ENCODE peak calls at places on chromosome 17, in five cellular contexts. One of them, this sample, is unnamed.
A peak's percentile ranks its signal among the peaks of the same experiment; 100 is the strongest.

GRCh38 chr17:33292184-33292980 is 713 bp downstream of the ASIC2 start:
- DNase-seq in HL-60: no peak
- DNase-seq in HFF-Myc: no peak
- DNase-seq in mucosa of descending colon: peak; percentile 45
- DNase-seq in OCI-LY7: no peak
- DNase-seq in this sample: peak; percentile 39

GRCh38 chr17:78996781-78997201 is 12.8 kb downstream of the CANT1 start:
- DNase-seq in HL-60: no peak
- DNase-seq in HFF-Myc: no peak
- DNase-seq in mucosa of descending colon: no peak
- DNase-seq in OCI-LY7: no peak
- DNase-seq in this sample: no peak

GRCh38 chr17:81964081-81964849 is 3.3 kb upstream of the NOTUM start:
- DNase-seq in HL-60: no peak
- DNase-seq in HFF-Myc: no peak
- DNase-seq in mucosa of descending colon: no peak
- DNase-seq in OCI-LY7: no peak
- DNase-seq in this sample: no peak

GRCh38 chr17:5747964-5748363 is 163.7 kb upstream of the NLRP1 start:
- DNase-seq in HL-60: no peak
- DNase-seq in HFF-Myc: no peak
- DNase-seq in mucosa of descending colon: no peak
- DNase-seq in OCI-LY7: no peak
- DNase-seq in this sample: no peak

GRCh38 chr17:61431594-61432311 is 20.5 kb upstream of the TBX4 start:
- DNase-seq in HL-60: no peak
- DNase-seq in HFF-Myc: no peak
- DNase-seq in mucosa of descending colon: no peak
- DNase-seq in OCI-LY7: no peak
- DNase-seq in this sample: no peak

GRCh38 chr17:4751925-4752324 is 12.2 kb upstream of the CXCL16 start:
- DNase-seq in HL-60: no peak
- DNase-seq in HFF-Myc: no peak
- DNase-seq in mucosa of descending colon: no peak
- DNase-seq in OCI-LY7: no peak
- DNase-seq in this sample: no peak

GRCh38 chr17:27573971-27574525 is 56.9 kb upstream of the LGALS9 start:
- DNase-seq in HL-60: no peak
- DNase-seq in HFF-Myc: no peak
- DNase-seq in mucosa of descending colon: no peak
- DNase-seq in OCI-LY7: no peak
- DNase-seq in this sample: no peak

GRCh38 chr17:40363480-40363838 is 1.1 kb downstream of the GJD3 start:
- DNase-seq in HL-60: peak; percentile 56
- DNase-seq in HFF-Myc: no peak
- DNase-seq in mucosa of descending colon: peak; percentile 62
- DNase-seq in OCI-LY7: no peak
- DNase-seq in this sample: no peak

GRCh38 chr17:17056167-17056562 is 13.9 kb downstream of the MPRIP start:
- DNase-seq in HL-60: no peak
- DNase-seq in HFF-Myc: no peak
- DNase-seq in mucosa of descending colon: no peak
- DNase-seq in OCI-LY7: no peak
- DNase-seq in this sample: no peak

GRCh38 chr17:28716740-28717577 is 709 bp downstream of the RAB34 start:
- DNase-seq in HL-60: no peak
- DNase-seq in HFF-Myc: no peak
- DNase-seq in mucosa of descending colon: peak; percentile 72
- DNase-seq in OCI-LY7: no peak
- DNase-seq in this sample: no peak

GRCh38 chr17:72287586-72287985 is 166.8 kb downstream of the SOX9 start:
- DNase-seq in HL-60: no peak
- DNase-seq in HFF-Myc: no peak
- DNase-seq in mucosa of descending colon: no peak
- DNase-seq in OCI-LY7: no peak
- DNase-seq in this sample: no peak

GRCh38 chr17:61459968-61460718 is 7.9 kb downstream of the TBX4 start:
- DNase-seq in HL-60: no peak
- DNase-seq in HFF-Myc: no peak
- DNase-seq in mucosa of descending colon: no peak
- DNase-seq in OCI-LY7: no peak
- DNase-seq in this sample: no peak

GRCh38 chr17:78361227-78361683 is 1.4 kb upstream of the SOCS3 start:
- DNase-seq in HL-60: no peak
- DNase-seq in HFF-Myc: no peak
- DNase-seq in mucosa of descending colon: no peak
- DNase-seq in OCI-LY7: no peak
- DNase-seq in this sample: no peak

GRCh38 chr17:21294321-21295035 is 10.0 kb downstream of the MAP2K3 start:
- DNase-seq in HL-60: no peak
- DNase-seq in HFF-Myc: no peak
- DNase-seq in mucosa of descending colon: peak; percentile 34
- DNase-seq in OCI-LY7: no peak
- DNase-seq in this sample: no peak

GRCh38 chr17:36742267-36743000 is 141.1 kb downstream of the MRM1 start:
- DNase-seq in HL-60: no peak
- DNase-seq in HFF-Myc: no peak
- DNase-seq in mucosa of descending colon: no peak
- DNase-seq in OCI-LY7: no peak
- DNase-seq in this sample: no peak

GRCh38 chr17:14310101-14310500 is 9.2 kb downstream of the HS3ST3B1 start:
- DNase-seq in HL-60: no peak
- DNase-seq in HFF-Myc: no peak
- DNase-seq in mucosa of descending colon: no peak
- DNase-seq in OCI-LY7: no peak
- DNase-seq in this sample: no peak

GRCh38 chr17:70329751-70330150 is 160.4 kb downstream of the KCNJ2 start:
- DNase-seq in HL-60: no peak
- DNase-seq in HFF-Myc: no peak
- DNase-seq in mucosa of descending colon: no peak
- DNase-seq in OCI-LY7: no peak
- DNase-seq in this sample: no peak

GRCh38 chr17:78621720-78622490 is 44.7 kb upstream of the DNAH17 start:
- DNase-seq in HL-60: no peak
- DNase-seq in HFF-Myc: no peak
- DNase-seq in mucosa of descending colon: no peak
- DNase-seq in OCI-LY7: no peak
- DNase-seq in this sample: no peak

GRCh38 chr17:81398170-81398854 is 3.1 kb downstream of the BAHCC1 start:
- DNase-seq in HL-60: no peak
- DNase-seq in HFF-Myc: no peak
- DNase-seq in mucosa of descending colon: no peak
- DNase-seq in OCI-LY7: no peak
- DNase-seq in this sample: no peak

GRCh38 chr17:17044846-17045561 is 2.7 kb downstream of the MPRIP start:
- DNase-seq in HL-60: peak; percentile 45
- DNase-seq in HFF-Myc: no peak
- DNase-seq in mucosa of descending colon: no peak
- DNase-seq in OCI-LY7: peak; percentile 62
- DNase-seq in this sample: peak; percentile 53

GRCh38 chr17:67506966-67507365 is 129.9 kb downstream of the PITPNC1 start:
- DNase-seq in HL-60: no peak
- DNase-seq in HFF-Myc: no peak
- DNase-seq in mucosa of descending colon: no peak
- DNase-seq in OCI-LY7: no peak
- DNase-seq in this sample: no peak

GRCh38 chr17:58527306-58527705 is 12.9 kb upstream of the MTMR4 start:
- DNase-seq in HL-60: no peak
- DNase-seq in HFF-Myc: no peak
- DNase-seq in mucosa of descending colon: no peak
- DNase-seq in OCI-LY7: peak; percentile 32
- DNase-seq in this sample: no peak

GRCh38 chr17:7396147-7396546 is 1.8 kb upstream of the PLSCR3 start:
- DNase-seq in HL-60: no peak
- DNase-seq in HFF-Myc: no peak
- DNase-seq in mucosa of descending colon: no peak
- DNase-seq in OCI-LY7: no peak
- DNase-seq in this sample: no peak

GRCh38 chr17:866568-867087 is 84.5 kb downstream of the MRM3 start:
- DNase-seq in HL-60: no peak
- DNase-seq in HFF-Myc: no peak
- DNase-seq in mucosa of descending colon: no peak
- DNase-seq in OCI-LY7: no peak
- DNase-seq in this sample: no peak

GRCh38 chr17:39235555-39236221 is 9.9 kb upstream of the STAC2 start:
- DNase-seq in HL-60: no peak
- DNase-seq in HFF-Myc: peak; percentile 39
- DNase-seq in mucosa of descending colon: no peak
- DNase-seq in OCI-LY7: peak; percentile 86
- DNase-seq in this sample: peak; percentile 78

GRCh38 chr17:76540381-76541300 is 797 bp downstream of the PRCD start:
- DNase-seq in HL-60: no peak
- DNase-seq in HFF-Myc: peak; percentile 95
- DNase-seq in mucosa of descending colon: peak; percentile 89
- DNase-seq in OCI-LY7: peak; percentile 75
- DNase-seq in this sample: peak; percentile 84

GRCh38 chr17:9672691-9673090 is 27.4 kb downstream of the USP43 start:
- DNase-seq in HL-60: no peak
- DNase-seq in HFF-Myc: no peak
- DNase-seq in mucosa of descending colon: no peak
- DNase-seq in OCI-LY7: no peak
- DNase-seq in this sample: no peak

GRCh38 chr17:9676742-9677387 is 31.5 kb downstream of the USP43 start:
- DNase-seq in HL-60: no peak
- DNase-seq in HFF-Myc: peak; percentile 30
- DNase-seq in mucosa of descending colon: no peak
- DNase-seq in OCI-LY7: no peak
- DNase-seq in this sample: no peak

GRCh38 chr17:9677411-9677810 is 32.1 kb downstream of the USP43 start:
- DNase-seq in HL-60: no peak
- DNase-seq in HFF-Myc: no peak
- DNase-seq in mucosa of descending colon: no peak
- DNase-seq in OCI-LY7: no peak
- DNase-seq in this sample: no peak

GRCh38 chr17:9677932-9678331 is 32.6 kb downstream of the USP43 start:
- DNase-seq in HL-60: no peak
- DNase-seq in HFF-Myc: no peak
- DNase-seq in mucosa of descending colon: no peak
- DNase-seq in OCI-LY7: no peak
- DNase-seq in this sample: no peak

GRCh38 chr17:9676084-9676483 is 30.8 kb downstream of the USP43 start:
- DNase-seq in HL-60: no peak
- DNase-seq in HFF-Myc: no peak
- DNase-seq in mucosa of descending colon: no peak
- DNase-seq in OCI-LY7: no peak
- DNase-seq in this sample: no peak
- TF ChIP-seq CTCF in HL-60: no peak
- TF ChIP-seq CTCF in HFF-Myc: peak; percentile 37
- TF ChIP-seq CTCF in mucosa of descending colon: no peak
- TF ChIP-seq CTCF in OCI-LY7: peak; percentile 40
- TF ChIP-seq CTCF in this sample: no peak

DNA sequence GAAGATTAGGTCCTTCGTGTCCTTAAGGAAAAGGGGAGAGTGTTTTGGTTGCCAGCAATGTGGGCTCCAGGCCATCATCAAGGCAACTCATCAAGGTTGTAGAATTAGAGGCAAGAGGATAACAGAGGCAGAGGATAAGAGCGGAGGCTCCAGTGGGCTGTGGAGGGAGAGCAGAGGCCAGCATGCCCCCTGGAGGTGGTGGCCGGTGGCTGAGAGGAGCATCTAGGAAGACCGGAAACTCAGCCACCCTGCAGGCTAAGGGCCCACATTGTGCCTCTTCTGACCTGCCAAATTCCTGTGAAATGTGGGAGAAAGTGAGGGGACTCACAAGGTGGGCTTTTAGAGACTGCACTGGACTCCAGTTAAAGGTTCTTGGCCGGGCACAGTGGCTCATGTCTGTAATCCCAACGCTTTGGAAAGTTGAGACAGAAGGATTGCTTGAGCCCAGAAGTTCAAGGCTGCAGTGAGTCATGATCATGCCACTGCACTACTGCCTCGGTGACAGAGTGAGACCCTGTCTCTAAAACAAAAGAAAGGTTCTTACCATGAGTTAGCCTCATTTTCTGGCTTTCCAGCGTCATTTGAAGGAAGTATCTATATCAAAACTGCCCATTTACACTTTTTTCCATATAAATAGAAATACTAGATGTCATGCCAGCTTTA is 62.7 kb upstream of the ADORA2B start:
- DNase-seq in HL-60: no peak
- DNase-seq in HFF-Myc: no peak
- DNase-seq in mucosa of descending colon: no peak
- DNase-seq in OCI-LY7: no peak
- DNase-seq in this sample: no peak
- TF ChIP-seq CTCF in HL-60: no peak
- TF ChIP-seq CTCF in HFF-Myc: peak; percentile 17
- TF ChIP-seq CTCF in mucosa of descending colon: no peak
- TF ChIP-seq CTCF in OCI-LY7: no peak
- TF ChIP-seq CTCF in this sample: no peak

GRCh38 chr17:75270218-75270965 is 639 bp downstream of the MIF4GD start:
- DNase-seq in HL-60: peak; percentile 73
- DNase-seq in HFF-Myc: no peak
- DNase-seq in mucosa of descending colon: peak; percentile 85
- DNase-seq in OCI-LY7: peak; percentile 84
- DNase-seq in this sample: peak; percentile 88
- TF ChIP-seq CTCF in HL-60: peak; percentile 0
- TF ChIP-seq CTCF in HFF-Myc: peak; percentile 59
- TF ChIP-seq CTCF in mucosa of descending colon: no peak
- TF ChIP-seq CTCF in OCI-LY7: peak; percentile 77
- TF ChIP-seq CTCF in this sample: peak; percentile 8

DNA sequence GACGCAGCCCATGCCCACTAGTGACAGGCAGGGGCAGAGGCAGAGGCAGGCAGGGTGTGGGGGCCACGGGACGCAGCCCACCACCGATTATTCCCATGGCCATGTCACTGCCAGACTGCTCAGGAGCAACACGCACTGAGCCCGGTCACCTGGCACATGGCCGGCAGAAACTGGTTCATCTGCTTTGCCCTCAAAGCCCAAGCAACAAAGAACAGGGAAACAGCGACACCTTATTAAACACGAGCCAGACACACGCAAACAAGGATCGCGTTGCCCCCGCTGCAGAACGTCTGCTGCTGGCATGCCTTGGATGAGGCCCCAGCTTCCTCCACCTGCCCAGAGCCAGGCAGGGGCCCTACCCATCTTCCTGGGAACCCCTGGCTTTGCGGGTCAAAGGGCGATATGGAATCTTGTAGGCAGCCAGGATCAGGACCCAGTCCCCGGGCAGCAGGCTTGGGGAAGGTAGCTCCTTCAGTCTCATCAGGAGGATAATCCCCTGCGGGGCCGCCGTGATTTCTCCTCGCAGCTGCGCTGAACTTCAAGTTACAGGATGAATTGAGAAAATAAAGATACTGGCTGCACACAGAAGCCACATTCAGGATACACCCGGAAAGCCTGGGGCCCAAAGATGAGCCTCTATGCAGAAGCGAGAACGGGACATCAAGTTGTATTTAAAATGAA is 4.8 kb downstream of the TBC1D16 start:
- DNase-seq in HL-60: no peak
- DNase-seq in HFF-Myc: no peak
- DNase-seq in mucosa of descending colon: peak; percentile 77
- DNase-seq in OCI-LY7: no peak
- DNase-seq in this sample: no peak
- TF ChIP-seq CTCF in HL-60: no peak
- TF ChIP-seq CTCF in HFF-Myc: no peak
- TF ChIP-seq CTCF in mucosa of descending colon: no peak
- TF ChIP-seq CTCF in OCI-LY7: no peak
- TF ChIP-seq CTCF in this sample: no peak